ENCODE peak calls at places on chromosomes 12 and 14, in ten cellular contexts. J is IMR-90, B is heart left ventricle, U is K562, E is upper lobe of left lung, A is H1, Z is GM12878, V is transverse colon, M is A549, Y is uterus. H is an unnamed sample.

GRCh38 chr12:106917503-106917902 is 38.2 kb upstream of the TMEM263 start:
- DNase-seq in B (no peak), M (no peak), Y (no peak), A (no peak), J (no peak), Z (no peak), E (no peak), V (no peak), U (no peak), H (no peak)

GRCh38 chr14:35406811-35407630 is 2.5 kb upstream of the NFKBIA start:
- DNase-seq in E (no peak), Z (no peak), M (peak), V (no peak), J (peak), A (no peak), Y (peak), U (peak), B (no peak), H (peak)

GRCh38 chr12:8698830-8699330 is 1.1 kb downstream of the RIMKLB start:
- DNase-seq in Z (no peak), B (no peak), Y (no peak), A (no peak), U (no peak), J (peak), V (no peak), M (no peak), E (no peak), H (no peak)

GRCh38 chr12:108657130-108657745 is 23.5 kb upstream of the SELPLG start:
- DNase-seq in Y (no peak), E (no peak), V (no peak), M (no peak), A (no peak), U (no peak), Z (no peak), J (no peak), B (no peak), H (peak)

GRCh38 chr14:39218171-39218769 is 15.4 kb upstream of the MIA2 start:
- DNase-seq in V (no peak), Z (no peak), Y (no peak), M (peak), E (no peak), B (no peak), A (no peak), J (peak), U (no peak), H (peak)

GRCh38 chr14:60775296-60775695 is 40.7 kb downstream of the MNAT1 start:
- DNase-seq in A (no peak), J (peak), V (no peak), Z (no peak), B (no peak), U (no peak), Y (no peak), E (no peak), M (no peak), H (no peak)

GRCh38 chr12:19970116-19970515 is 398.2 kb upstream of the PDE3A start:
- DNase-seq in E (no peak), A (no peak), M (no peak), U (no peak), Z (no peak), B (no peak), J (peak), Y (no peak), V (no peak), H (no peak)

GRCh38 chr12:89789862-89790261 is 81.2 kb upstream of the ATP2B1 start:
- DNase-seq in E (peak), U (no peak), Z (peak), V (no peak), B (no peak), M (no peak), Y (no peak), J (no peak), A (no peak), H (no peak)

GRCh38 chr12:98221243-98221808 is 294.1 kb upstream of the TMPO start:
- DNase-seq in U (no peak), E (no peak), B (no peak), Z (no peak), Y (no peak), J (no peak), A (no peak), V (no peak), M (no peak), H (no peak)

GRCh38 chr14:69997849-69998248 is 118.6 kb downstream of the SMOC1 start:
- DNase-seq in A (no peak), Z (no peak), Y (no peak), J (peak), E (no peak), B (no peak), M (peak), V (no peak), U (no peak), H (peak)

GRCh38 chr14:63988579-63988978 is 135.8 kb downstream of the SYNE2 start:
- DNase-seq in B (no peak), A (no peak), M (no peak), U (no peak), Y (no peak), V (no peak), E (no peak), J (no peak), Z (no peak), H (no peak)

GRCh38 chr12:64534672-64535199 is 75.6 kb upstream of the RASSF3 start:
- DNase-seq in J (no peak), U (no peak), B (no peak), V (no peak), M (no peak), Y (no peak), E (no peak), Z (no peak), A (no peak), H (no peak)

GRCh38 chr14:43155924-43156323 is 1351.2 kb downstream of the FSCB start:
- DNase-seq in U (no peak), V (no peak), Z (no peak), B (no peak), E (no peak), Y (no peak), A (no peak), J (no peak), M (no peak), H (no peak)

GRCh38 chr12:131313635-131314034 is 359.9 kb downstream of the ADGRD1 start:
- DNase-seq in V (no peak), M (no peak), B (no peak), Y (no peak), U (no peak), J (no peak), Z (no peak), A (no peak), E (no peak), H (no peak)

GRCh38 chr12:7916936-7917335 is 19.1 kb downstream of the SLC2A3 start:
- DNase-seq in M (no peak), B (no peak), V (no peak), U (no peak), A (no peak), E (no peak), Z (no peak), J (no peak), Y (no peak), H (no peak)

DNA sequence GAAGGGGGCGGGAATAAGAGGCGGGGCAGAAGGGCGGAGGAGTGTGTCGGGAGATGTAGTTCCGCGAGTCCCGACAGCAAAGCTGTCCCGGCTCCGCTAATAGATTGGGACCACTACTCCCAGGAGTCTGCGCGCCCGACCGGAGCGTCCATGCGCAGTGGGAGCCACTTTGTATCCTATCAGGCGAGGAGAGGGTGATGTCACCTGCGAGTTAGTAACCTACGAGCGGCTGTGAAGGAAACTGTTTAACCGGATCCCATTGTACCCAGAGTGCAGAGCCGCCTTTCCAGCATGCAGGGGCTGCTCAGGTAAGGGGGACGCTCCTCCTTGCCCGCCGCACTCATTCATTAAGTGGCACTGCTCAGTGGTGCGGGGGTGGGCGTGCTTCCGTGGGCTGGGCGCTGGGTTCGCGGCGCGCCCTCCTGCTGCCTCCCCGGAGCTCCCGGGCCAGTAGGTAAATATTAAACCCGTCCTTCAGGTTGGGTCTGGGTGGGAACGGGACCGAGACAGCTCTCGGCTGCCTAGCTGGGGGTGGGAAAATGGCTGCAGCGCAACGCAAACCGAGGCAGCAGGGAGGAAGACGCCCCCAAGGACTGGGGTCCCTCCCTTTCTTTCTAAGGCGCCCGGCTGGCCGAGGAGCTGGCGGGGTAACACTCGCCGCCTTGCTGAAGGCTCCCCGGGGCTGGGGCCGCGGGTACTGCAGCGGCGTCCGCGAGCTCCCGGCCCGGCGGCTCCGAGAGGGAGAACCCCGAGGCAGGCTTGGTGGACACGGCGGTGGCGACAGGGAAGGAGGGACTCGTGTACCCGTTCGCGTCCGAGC is at the start of gene DAAM1:
- DNase-seq in Y (peak), M (peak), J (peak), E (peak), Z (peak), U (peak), B (peak), A (peak), V (peak), H (peak)
- TF ChIP-seq POLR2A in Y (peak), M (peak), J (peak), E (peak), Z (peak), U (peak), B (peak), A (peak), V (peak), H (peak)

DNA sequence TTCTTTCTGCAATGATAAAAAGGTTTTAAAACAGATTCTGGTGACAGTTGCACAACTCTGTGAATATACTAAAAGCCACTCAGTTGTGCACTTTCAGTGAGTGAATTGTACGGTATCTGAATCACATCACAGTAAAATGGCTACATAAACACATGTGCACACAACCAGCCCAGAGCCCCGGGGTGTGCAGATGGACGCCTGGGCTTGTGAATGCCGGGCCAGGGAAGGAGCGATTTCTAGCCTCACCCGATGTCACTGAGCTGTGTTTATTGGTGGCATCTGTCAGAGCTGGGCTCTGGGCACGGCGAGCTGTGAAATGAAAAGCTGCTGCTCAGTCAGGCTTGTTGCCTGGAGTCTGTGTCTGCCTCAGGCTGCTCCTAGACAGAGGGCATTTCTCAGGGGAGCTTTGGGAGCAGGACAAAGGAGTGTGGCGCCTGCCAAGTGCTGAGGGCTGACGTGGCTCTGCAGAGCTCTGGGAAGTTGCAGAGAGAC is 25.9 kb downstream of the RHOF start:
- DNase-seq in A (no peak), E (no peak), B (no peak), V (no peak), Y (peak), M (no peak), U (no peak), J (peak), Z (no peak), H (peak)
- H3K27ac ChIP-seq in A (no peak), E (no peak), B (peak), V (peak), Y (peak), M (peak), U (no peak), J (peak), Z (no peak), H (peak)

DNA sequence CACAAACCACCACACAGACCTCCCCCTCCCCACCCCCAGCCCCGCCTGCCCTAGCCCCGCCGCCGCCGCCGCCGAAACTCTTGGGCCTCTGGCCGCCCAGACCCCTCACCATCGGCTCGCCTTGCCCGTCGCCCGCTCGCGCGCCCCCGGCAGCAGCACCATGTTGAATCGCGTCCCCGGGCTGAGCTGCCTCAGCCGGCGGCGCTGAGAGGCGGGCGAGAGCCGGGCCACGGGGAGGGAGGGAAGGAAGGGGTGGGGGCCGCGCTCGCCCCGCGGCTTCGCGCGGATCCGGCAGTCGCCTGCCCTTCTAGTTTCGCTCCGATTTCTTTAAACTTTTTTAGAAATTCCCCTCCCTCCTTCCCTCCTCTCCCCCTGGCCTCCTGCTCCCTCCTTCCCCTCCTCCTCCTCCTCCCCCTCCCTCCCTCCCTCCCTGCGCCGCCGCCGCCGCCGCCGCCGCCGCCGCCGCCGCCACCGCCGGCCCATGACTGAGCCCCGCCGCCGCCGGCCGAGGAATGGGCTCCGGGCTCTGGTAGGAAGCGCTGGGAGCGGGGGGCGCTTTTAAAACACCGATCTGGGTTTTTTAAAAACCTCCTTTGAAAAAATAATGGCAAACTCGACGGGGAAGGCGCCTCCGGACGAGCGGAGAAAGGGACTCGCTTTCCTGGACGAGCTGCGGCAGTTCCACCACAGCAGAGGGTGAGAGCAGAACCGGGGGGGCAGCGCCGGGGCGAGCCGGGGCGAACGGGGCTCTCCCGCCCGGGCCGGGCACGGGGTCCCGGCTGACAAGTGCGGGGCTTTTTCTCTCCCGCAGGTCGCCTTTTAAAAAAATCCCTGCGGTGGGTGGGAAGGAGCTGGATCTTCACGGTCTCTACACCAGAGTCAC is at the start of gene ARID2:
- DNase-seq in U (peak), M (peak), B (peak), E (peak), J (peak), A (peak), V (peak), Y (peak), Z (no peak), H (peak)
- TF ChIP-seq POLR2A in U (no peak), M (peak), B (no peak), E (no peak), J (no peak), A (peak), V (peak), Y (no peak), Z (peak), H (no peak)

GRCh38 chr14:22556021-22556989 is 32.7 kb downstream of the DAD1 start:
- DNase-seq in Z (peak), Y (peak), J (peak), E (peak), V (peak), A (no peak), B (peak), M (no peak), U (peak), H (peak)
- H3K27ac ChIP-seq in Z (peak), Y (peak), J (no peak), E (peak), V (peak), A (peak), B (peak), M (peak), U (peak), H (peak)

DNA sequence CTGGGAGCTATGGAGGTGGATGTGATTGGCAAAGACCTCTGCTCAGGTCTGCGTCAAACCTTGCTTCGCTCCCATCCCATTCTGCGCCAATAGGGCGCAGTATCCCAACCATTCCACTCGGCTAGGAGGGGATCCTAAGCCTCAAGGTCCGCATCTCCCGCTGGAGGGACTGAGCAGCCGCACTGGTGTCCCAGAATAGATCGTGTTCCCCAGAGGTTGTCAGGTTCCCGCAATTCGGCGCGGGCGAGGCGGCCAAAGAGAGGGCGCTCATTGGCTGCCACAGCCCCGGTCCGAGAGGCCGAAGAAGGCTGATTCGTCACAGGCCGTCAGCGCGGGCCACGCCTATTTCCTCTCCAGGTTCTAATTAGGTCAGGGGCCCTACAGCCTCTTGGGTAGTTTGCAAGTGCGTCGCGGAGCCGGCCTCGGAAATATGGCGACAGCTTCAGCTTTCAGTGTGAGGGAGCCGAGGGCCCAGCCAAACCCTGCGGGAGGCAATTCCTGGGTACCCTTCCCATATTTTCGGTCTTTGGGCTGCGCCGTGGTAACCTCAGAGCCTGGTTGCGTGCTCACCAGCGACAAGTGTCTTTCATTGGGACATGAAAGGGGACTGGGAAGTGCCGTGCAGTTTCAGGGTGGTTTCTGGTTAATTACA is 5.0 kb downstream of the OR10AD1 start:
- DNase-seq in A (peak), E (peak), J (peak), Z (peak), Y (peak), U (peak), V (peak), M (peak), B (peak), H (peak)
- TF ChIP-seq POLR2A in A (peak), E (peak), J (peak), Z (peak), Y (peak), U (peak), V (peak), M (peak), B (peak), H (peak)

GRCh38 chr12:48183876-48184548 is 568 bp downstream of the CCDC184 start:
- DNase-seq in U (no peak), A (peak), M (no peak), J (no peak), B (peak), Z (no peak), E (no peak), Y (no peak), V (no peak), H (no peak)
- H3K27ac ChIP-seq in U (no peak), A (no peak), M (peak), J (no peak), B (no peak), Z (no peak), E (no peak), Y (peak), V (no peak), H (no peak)

GRCh38 chr12:53223006-53223305 is 9.1 kb downstream of the RARG start:
- DNase-seq in J (no peak), V (no peak), A (no peak), E (no peak), B (no peak), U (no peak), Y (no peak), M (no peak), Z (no peak), H (no peak)

GRCh38 chr12:53219956-53220856 is 11.8 kb downstream of the RARG start:
- DNase-seq in A (peak), Y (peak), J (peak), B (peak), V (peak), U (peak), E (peak), M (peak), Z (no peak), H (peak)

GRCh38 chr12:53222170-53223005 is 9.6 kb downstream of the RARG start:
- DNase-seq in U (no peak), B (no peak), A (no peak), Y (no peak), Z (no peak), M (no peak), E (no peak), V (no peak), J (no peak), H (no peak)

GRCh38 chr12:53220857-53221202 is 11.2 kb downstream of the RARG start:
- DNase-seq in V (peak), B (peak), M (peak), E (peak), U (peak), A (peak), Z (peak), J (peak), Y (peak), H (peak)

DNA sequence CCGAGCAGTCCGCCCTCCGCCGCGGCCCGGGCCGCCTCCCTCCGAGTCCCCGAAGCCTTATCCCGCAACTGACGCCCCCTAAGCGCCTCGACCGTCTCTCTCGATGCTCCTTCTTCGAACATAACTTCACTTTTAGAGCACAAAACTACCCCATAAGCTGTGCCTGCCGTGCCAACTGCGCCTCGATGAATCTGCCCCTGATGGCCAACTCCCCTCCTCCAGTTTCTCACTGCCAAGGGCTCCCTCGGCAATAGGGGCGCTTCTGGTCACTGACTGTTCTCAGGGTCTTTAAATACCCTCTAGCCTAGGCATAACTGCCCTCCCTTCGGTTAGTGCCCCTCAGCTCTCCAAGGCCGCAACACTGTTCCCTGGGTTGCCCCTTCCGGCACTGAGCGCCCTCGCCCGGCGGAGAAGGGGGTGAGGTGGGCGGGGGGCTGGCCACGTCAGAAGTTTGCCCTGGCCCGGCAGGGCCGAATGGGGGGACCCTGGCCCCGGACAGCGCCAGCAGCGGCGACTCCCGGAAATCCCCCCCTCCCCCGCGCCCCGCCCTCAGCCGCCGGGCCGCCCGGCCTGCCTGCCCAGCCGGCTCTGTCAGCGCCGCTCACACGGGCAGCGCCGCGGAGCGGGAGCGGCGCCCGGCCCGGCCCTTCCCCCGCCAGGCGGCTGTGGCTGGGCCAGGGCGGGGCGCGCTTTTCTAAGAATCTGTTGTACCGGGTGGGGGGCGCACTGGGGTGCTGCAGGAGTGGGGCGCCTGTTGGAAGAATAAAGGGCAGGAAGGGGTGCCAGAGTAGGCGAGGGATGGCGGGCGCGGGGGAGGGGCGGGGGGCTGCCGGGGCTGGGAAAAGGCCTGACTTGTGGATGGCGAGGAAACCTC is 10.6 kb downstream of the RARG start:
- DNase-seq in U (peak), M (peak), B (peak), Y (peak), A (peak), E (peak), Z (no peak), V (peak), J (peak), H (peak)
- TF ChIP-seq POLR2A in U (peak), M (peak), B (no peak), Y (peak), A (no peak), E (peak), Z (peak), V (peak), J (peak), H (no peak)